ENCODE peak calls at places on chromosomes 1 and 21, in six cellular contexts. G, Y, K, E, V and D are unnamed samples.

GRCh38 chr1:160127865-160128523 is 12.4 kb downstream of the ATP1A2 start:
- DNase-seq in G (no peak), Y (peak), K (no peak), E (no peak), V (peak), D (no peak)

GRCh38 chr1:30903343-30904034 is 5.1 kb downstream of the SDC3 start:
- DNase-seq in G (no peak), Y (peak), K (no peak), E (no peak), V (peak), D (no peak)

GRCh38 chr21:33871171-33871570 is 44.4 kb downstream of the ATP5PO start:
- DNase-seq in G (no peak), Y (no peak), K (no peak), E (no peak), V (no peak), D (no peak)

GRCh38 chr1:207830788-207831187 is 78.9 kb downstream of the CD46 start:
- DNase-seq in G (no peak), Y (no peak), K (no peak), E (no peak), V (no peak), D (peak)

GRCh38 chr21:45405819-45406762 is 1.1 kb downstream of the COL18A1 start:
- DNase-seq in G (peak), Y (peak), K (peak), E (no peak), V (peak), D (no peak)

GRCh38 chr1:220219865-220220698 is 52.2 kb downstream of the RAB3GAP2 start:
- DNase-seq in G (no peak), Y (no peak), K (no peak), E (no peak), V (no peak), D (no peak)

GRCh38 chr1:203462878-203463277 is 12.7 kb upstream of the PRELP start:
- DNase-seq in G (no peak), Y (peak), K (peak), E (no peak), V (peak), D (no peak)

GRCh38 chr1:220702733-220703704 is 12.9 kb downstream of the C1orf115 start:
- DNase-seq in G (no peak), Y (no peak), K (no peak), E (no peak), V (no peak), D (no peak)

GRCh38 chr1:198950036-198950435 is 311.2 kb downstream of the PTPRC start:
- DNase-seq in G (no peak), Y (no peak), K (no peak), E (no peak), V (no peak), D (no peak)